ENCODE peak calls at places on chromosome 7, in six cellular contexts. I, C, L, Z, B and W are unnamed samples.

GRCh38 chr7:38070718-38071117 is 107.3 kb upstream of the STARD3NL start:
- DNase-seq in B (no peak), Z (peak; percentile 6), L (peak; percentile 73), I (peak; percentile 28), C (no peak), W (peak; percentile 46)

GRCh38 chr7:5595545-5596045 is 172.0 kb upstream of the TNRC18 start:
- DNase-seq in B (no peak), I (peak; percentile 58), L (peak; percentile 81), C (no peak), Z (no peak), W (peak; percentile 99)

GRCh38 chr7:22429386-22429785 is 70.6 kb downstream of the STEAP1B start:
- DNase-seq in B (no peak), I (no peak), L (no peak), C (no peak), Z (no peak), W (no peak)

GRCh38 chr7:17301491-17302101 is 3.1 kb downstream of the AHR start:
- DNase-seq in L (no peak), B (peak; percentile 77), I (no peak), Z (no peak), C (no peak), W (peak; percentile 68)

GRCh38 chr7:130430841-130431713 is 9.7 kb downstream of the CEP41 start:
- DNase-seq in C (no peak), B (peak; percentile 77), I (no peak), Z (no peak), L (no peak), W (peak; percentile 70)

GRCh38 chr7:112699725-112700513 is 90.3 kb downstream of the TMEM168 start:
- DNase-seq in L (no peak), I (no peak), B (no peak), C (no peak), Z (no peak), W (no peak)

GRCh38 chr7:71706576-71706975 is 574.6 kb downstream of the GALNT17 start:
- DNase-seq in B (no peak), C (no peak), Z (no peak), L (no peak), I (no peak), W (no peak)

GRCh38 chr7:151595702-151596340 is 76.1 kb upstream of the RHEB start:
- DNase-seq in C (no peak), I (no peak), B (peak; percentile 29), Z (no peak), L (no peak), W (no peak)

GRCh38 chr7:43872401-43873165 is 3.3 kb upstream of the MRPS24 start:
- DNase-seq in B (no peak), L (peak; percentile 54), C (no peak), Z (no peak), I (no peak), W (no peak)

GRCh38 chr7:5776894-5777645 is 4.4 kb downstream of the RNF216 start:
- DNase-seq in B (no peak), C (no peak), Z (no peak), L (no peak), I (no peak), W (no peak)

GRCh38 chr7:29468196-29468595 is 95.4 kb upstream of the PRR15 start:
- DNase-seq in L (no peak), I (no peak), C (no peak), Z (no peak), B (no peak), W (no peak)

GRCh38 chr7:82507976-82508677 is 64.5 kb upstream of the CACNA2D1 start:
- DNase-seq in C (no peak), L (no peak), I (no peak), B (no peak), Z (no peak), W (no peak)

GRCh38 chr7:100438172-100438571 is 1.9 kb upstream of the PPP1R35 start:
- DNase-seq in B (no peak), Z (no peak), C (no peak), I (no peak), L (no peak), W (no peak)

GRCh38 chr7:104106106-104106505 is 101.7 kb downstream of the ORC5 start:
- DNase-seq in I (no peak), B (peak; percentile 15), C (no peak), Z (no peak), L (no peak), W (peak; percentile 18)

GRCh38 chr7:8290645-8291308 is 28.8 kb upstream of the ICA1 start:
- DNase-seq in C (no peak), Z (no peak), B (no peak), L (peak; percentile 77), I (no peak), W (no peak)

GRCh38 chr7:43501881-43502280 is 81.0 kb upstream of the STK17A start:
- DNase-seq in L (no peak), I (no peak), C (no peak), Z (no peak), B (no peak), W (no peak)

GRCh38 chr7:5677538-5678294 is 103.7 kb downstream of the RNF216 start:
- DNase-seq in B (peak; percentile 84), Z (peak; percentile 34), I (peak; percentile 55), L (peak; percentile 80), C (no peak), W (peak; percentile 84)

GRCh38 chr7:17863095-17863814 is 77.0 kb downstream of the SNX13 start:
- DNase-seq in B (no peak), Z (no peak), C (no peak), I (no peak), L (no peak), W (no peak)

GRCh38 chr7:55199418-55199817 is 165.7 kb upstream of the LANCL2 start:
- DNase-seq in I (no peak), B (no peak), C (no peak), L (no peak), Z (no peak), W (no peak)

GRCh38 chr7:74477188-74477587 is 23.5 kb downstream of the GTF2IRD1 start:
- DNase-seq in L (no peak), I (no peak), Z (no peak), B (no peak), C (no peak), W (no peak)

GRCh38 chr7:23544913-23545354 is 13.2 kb upstream of the TRA2A start:
- DNase-seq in C (peak; percentile 46), Z (peak; percentile 69), B (no peak), L (no peak), I (no peak), W (peak; percentile 83)

GRCh38 chr7:23542752-23543151 is 11.0 kb upstream of the TRA2A start:
- DNase-seq in B (no peak), L (no peak), C (no peak), I (no peak), Z (no peak), W (no peak)

GRCh38 chr7:23545493-23545892 is 13.7 kb upstream of the TRA2A start:
- DNase-seq in C (no peak), I (no peak), L (no peak), B (no peak), Z (no peak), W (no peak)

GRCh38 chr7:23538301-23538700 is 6.5 kb upstream of the TRA2A start:
- DNase-seq in B (no peak), I (no peak), L (no peak), C (no peak), Z (no peak), W (no peak)

GRCh38 chr7:23539494-23539907 is 7.7 kb upstream of the TRA2A start:
- DNase-seq in B (no peak), C (peak; percentile 62), L (no peak), I (no peak), Z (no peak), W (no peak)
- H3K4me3 ChIP-seq in B (no peak overlapping the region), C (no peak overlapping the region), L (no peak overlapping the region), I (no peak overlapping the region), Z (no peak overlapping the region), W (no peak overlapping the region)

GRCh38 chr7:91327341-91327740 is 63.1 kb downstream of the FZD1 start:
- DNase-seq in Z (no peak), I (no peak), C (no peak), B (no peak), L (no peak), W (peak; percentile 16)

GRCh38 chr7:91323759-91324158 is 59.5 kb downstream of the FZD1 start:
- DNase-seq in B (no peak), C (no peak), I (no peak), Z (no peak), L (no peak), W (no peak)

GRCh38 chr7:91325731-91326130 is 61.5 kb downstream of the FZD1 start:
- DNase-seq in C (no peak), L (no peak), I (no peak), Z (no peak), B (no peak), W (peak; percentile 34)

GRCh38 chr7:91324663-91325062 is 60.4 kb downstream of the FZD1 start:
- DNase-seq in B (no peak), L (no peak), C (no peak), I (no peak), Z (no peak), W (no peak)

GRCh38 chr7:91326516-91327209 is 62.4 kb downstream of the FZD1 start:
- DNase-seq in I (no peak), Z (no peak), C (no peak), B (peak; percentile 71), L (no peak), W (no peak)
- TF ChIP-seq MAX in I (no peak), Z (no peak), C (no peak), B (no peak), L (no peak), W (no peak)

DNA sequence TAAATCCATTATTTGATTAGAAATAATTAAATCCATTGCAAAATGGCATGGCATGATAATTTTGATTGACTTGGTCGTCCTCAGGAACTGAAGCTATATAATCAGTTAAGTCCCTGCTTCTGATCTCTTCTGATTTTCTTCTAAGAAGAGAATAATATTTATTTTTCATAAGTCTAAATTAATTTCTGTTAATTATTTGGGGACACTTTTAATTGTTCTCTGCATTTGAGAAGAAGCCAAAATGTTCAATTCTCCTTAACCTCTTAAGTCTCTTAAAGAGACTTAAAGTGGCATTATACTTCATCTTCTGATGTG is 67.2 kb downstream of the CAV1 start:
- DNase-seq in Z (no peak), B (no peak), C (no peak), L (no peak), I (no peak), W (no peak)
- H3K4me3 ChIP-seq in Z (peak overlapping the region; percentile 35), B (peak overlapping the region; percentile 46), C (no peak overlapping the region), L (no peak overlapping the region), I (peak overlapping the region; percentile 43), W (no peak overlapping the region)

GRCh38 chr7:2514473-2515423 is 4.8 kb upstream of the LFNG start:
- DNase-seq in L (no peak), B (no peak), C (no peak), I (no peak), Z (no peak), W (no peak)

GRCh38 chr7:2517004-2517403 is 2.6 kb upstream of the LFNG start:
- DNase-seq in Z (no peak), C (no peak), L (no peak), I (no peak), B (no peak), W (no peak)

GRCh38 chr7:2515424-2516193 is 4.0 kb upstream of the LFNG start:
- DNase-seq in L (no peak), B (no peak), Z (no peak), C (no peak), I (no peak), W (no peak)

GRCh38 chr7:2517678-2518077 is 1.9 kb upstream of the LFNG start:
- DNase-seq in B (no peak), Z (no peak), L (no peak), C (no peak), I (no peak), W (no peak)

DNA sequence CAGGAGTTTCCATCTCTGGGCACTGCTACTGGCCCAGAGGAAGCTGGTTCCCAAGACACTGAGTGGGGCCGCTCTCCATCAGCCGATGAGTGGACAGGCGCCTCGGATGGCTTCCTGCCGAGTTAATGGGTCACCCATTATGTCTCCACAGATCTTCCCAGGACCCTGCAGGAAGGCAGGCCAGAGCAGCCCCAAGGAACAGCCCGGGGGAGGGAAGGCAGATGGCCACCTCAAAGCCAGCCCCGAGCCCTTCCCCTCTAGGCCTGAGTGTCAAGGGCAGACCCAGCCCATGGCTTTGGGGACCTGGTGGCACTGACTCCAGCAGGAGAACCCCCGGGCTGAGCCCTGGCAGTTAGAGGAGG is 3.4 kb upstream of the LFNG start:
- DNase-seq in Z (no peak), I (peak; percentile 44), B (no peak), C (no peak), L (no peak), W (no peak)
- TF ChIP-seq MAX in Z (no peak), I (peak; percentile 41), B (no peak), C (no peak), L (no peak), W (no peak)